ENCODE peak calls at places on chromosomes 4 and X, in five cellular contexts. S is aorta, B is osteoblast, Q is uterus, I is A549. L is an unnamed sample.
A peak's percentile ranks its signal among the peaks of the same experiment; 100 is the strongest.

GRCh38 chr4:156968479-156968984 is 3.1 kb downstream of the PDGFC start:
- DNase-seq in S (peak; percentile 75), B (peak; percentile 87), Q (peak; percentile 60), I (peak; percentile 67), L (peak; percentile 56)

GRCh38 chr4:125432078-125432477 is 117.3 kb downstream of the FAT4 start:
- DNase-seq in S (no peak), B (no peak), Q (no peak), I (peak; percentile 9), L (peak; percentile 36)

GRCh38 chrX:78125148-78125547 is 14.3 kb downstream of the TAF9B start:
- DNase-seq in S (no peak), B (peak; percentile 1), Q (no peak), I (no peak), L (no peak)

GRCh38 chr4:112563431-112564200 is 47.6 kb upstream of the NEUROG2 start:
- DNase-seq in S (no peak), B (peak; percentile 71), Q (no peak), I (no peak), L (no peak)

GRCh38 chrX:115949900-115950822 is 220.4 kb upstream of the AGTR2 start:
- DNase-seq in S (peak; percentile 71), B (no peak), Q (peak; percentile 29), I (no peak), L (no peak)

GRCh38 chrX:10142041-10142589 is 14.7 kb upstream of the CLCN4 start:
- DNase-seq in S (peak; percentile 66), B (peak; percentile 60), Q (no peak), I (no peak), L (no peak)

GRCh38 chr4:8741513-8742226 is 130.0 kb downstream of the HMX1 start:
- DNase-seq in S (peak; percentile 54), B (no peak), Q (no peak), I (no peak), L (no peak)

GRCh38 chr4:70927502-70928139 is 25.5 kb downstream of the MOB1B start:
- DNase-seq in S (no peak), B (no peak), Q (no peak), I (no peak), L (no peak)

GRCh38 chr4:54073481-54073880 is 9.1 kb upstream of the CHIC2 start:
- DNase-seq in S (no peak), B (peak; percentile 41), Q (no peak), I (no peak), L (no peak)

GRCh38 chr4:182880387-182881356 is 36.5 kb downstream of the DCTD start:
- DNase-seq in S (no peak), B (peak; percentile 93), Q (no peak), I (no peak), L (peak; percentile 74)

GRCh38 chrX:133190877-133191738 is 27.0 kb downstream of the TFDP3 start:
- DNase-seq in S (no peak), B (no peak), Q (no peak), I (no peak), L (no peak)

GRCh38 chr4:21991050-21991449 is 42.5 kb upstream of the KCNIP4 start:
- DNase-seq in S (no peak), B (no peak), Q (no peak), I (no peak), L (no peak)

GRCh38 chr4:52234539-52235174 is 183.6 kb downstream of the SPATA18 start:
- DNase-seq in S (no peak), B (no peak), Q (no peak), I (peak; percentile 28), L (no peak)

GRCh38 chrX:1727531-1728027 is 112.7 kb downstream of the ASMT start:
- DNase-seq in S (peak; percentile 41), B (no peak), Q (no peak), I (peak; percentile 87), L (no peak)

GRCh38 chrX:81957900-81958545 is 756.1 kb downstream of the SH3BGRL start:
- DNase-seq in S (no peak), B (peak; percentile 34), Q (no peak), I (peak; percentile 29), L (no peak)

GRCh38 chrX:151970661-151971060 is 3.8 kb downstream of the GABRE start:
- DNase-seq in S (peak; percentile 88), B (peak; percentile 94), Q (peak; percentile 69), I (peak; percentile 80), L (peak; percentile 56)

GRCh38 chrX:151973262-151973661 is 1.2 kb downstream of the GABRE start:
- DNase-seq in S (no peak), B (no peak), Q (no peak), I (no peak), L (no peak)

GRCh38 chrX:151973851-151974335 is 583 bp downstream of the GABRE start:
- DNase-seq in S (no peak), B (peak; percentile 76), Q (peak; percentile 25), I (no peak), L (peak; percentile 58)

GRCh38 chrX:151966236-151966635 is 8.2 kb downstream of the GABRE start:
- DNase-seq in S (no peak), B (no peak), Q (no peak), I (no peak), L (no peak)

GRCh38 chrX:151970027-151970426 is 4.4 kb downstream of the GABRE start:
- DNase-seq in S (no peak), B (no peak), Q (no peak), I (no peak), L (no peak)
- H3K27ac ChIP-seq in S (no peak overlapping the region), B (peak overlapping the region; percentile 62), Q (no peak overlapping the region), I (peak overlapping the region; percentile 96), L (peak overlapping the region; percentile 51)

GRCh38 chr4:38178666-38178995 is 218.4 kb downstream of the PTTG2 start:
- DNase-seq in S (no peak), B (no peak), Q (no peak), I (no peak), L (no peak)

GRCh38 chr4:38182334-38182998 is 222.3 kb downstream of the PTTG2 start:
- DNase-seq in S (peak; percentile 75), B (no peak), Q (no peak), I (no peak), L (no peak)

GRCh38 chr4:38177792-38178665 is 217.8 kb downstream of the PTTG2 start:
- DNase-seq in S (peak; percentile 83), B (no peak), Q (peak; percentile 72), I (no peak), L (peak; percentile 91)

GRCh38 chr4:38179690-38180299 is 219.6 kb downstream of the PTTG2 start:
- DNase-seq in S (peak; percentile 85), B (peak; percentile 92), Q (peak; percentile 66), I (peak; percentile 55), L (peak; percentile 76)

DNA sequence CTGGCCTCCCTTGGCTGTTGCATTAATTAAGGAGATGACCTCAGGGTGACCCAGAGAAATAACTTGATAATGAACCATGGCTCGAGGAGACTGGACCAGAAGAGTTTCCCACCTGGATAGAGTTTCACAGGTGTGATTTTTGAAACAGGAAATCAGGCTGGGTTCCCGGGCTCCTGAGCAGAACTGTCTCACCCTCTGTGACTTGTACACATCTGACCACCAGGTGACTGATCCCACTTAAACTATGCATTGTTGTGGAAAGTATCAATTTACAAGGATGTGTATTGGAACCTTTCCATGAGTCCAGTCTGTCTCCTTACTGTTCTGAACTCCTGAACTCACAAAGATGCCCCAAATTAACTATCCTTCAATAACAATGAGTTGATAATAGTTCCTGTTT is 220.3 kb downstream of the PTTG2 start:
- DNase-seq in S (no peak), B (no peak), Q (no peak), I (no peak), L (no peak)
- H3K27ac ChIP-seq in S (no peak overlapping the region), B (peak overlapping the region; percentile 42), Q (no peak overlapping the region), I (no peak overlapping the region), L (no peak overlapping the region)

DNA sequence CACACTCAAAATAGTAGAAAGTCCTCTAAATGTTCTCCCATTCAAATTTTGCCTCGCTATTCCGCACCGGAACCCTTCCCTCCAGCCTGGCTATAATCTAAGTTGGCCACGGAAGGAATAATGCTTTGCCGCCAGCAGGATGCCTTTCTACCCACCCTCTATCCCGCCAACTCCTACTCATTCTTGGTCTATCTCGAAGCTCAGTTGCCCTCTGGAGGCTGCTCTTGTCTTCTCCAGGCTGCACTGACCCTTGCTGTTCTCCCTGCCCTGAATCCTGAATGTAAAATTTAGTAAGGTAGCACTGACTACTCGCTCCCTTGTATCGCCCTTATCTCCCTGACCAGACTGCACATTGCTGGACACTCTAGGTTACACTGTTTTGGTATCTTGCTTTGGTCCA is 212.4 kb downstream of the MGST2 start:
- DNase-seq in S (no peak), B (no peak), Q (no peak), I (no peak), L (no peak)
- H3K27ac ChIP-seq in S (no peak overlapping the region), B (no peak overlapping the region), Q (no peak overlapping the region), I (no peak overlapping the region), L (no peak overlapping the region)

GRCh38 chrX:46792826-46793195 is 33.9 kb upstream of the SLC9A7 start:
- DNase-seq in S (no peak), B (no peak), Q (no peak), I (no peak), L (no peak)
- H3K27ac ChIP-seq in S (no peak overlapping the region), B (peak overlapping the region; percentile 82), Q (no peak overlapping the region), I (peak overlapping the region; percentile 90), L (no peak overlapping the region)

GRCh38 chrX:45761920-45762319 is 561.2 kb upstream of the DIPK2B start:
- DNase-seq in S (no peak), B (no peak), Q (no peak), I (no peak), L (no peak)
- H3K27ac ChIP-seq in S (no peak overlapping the region), B (peak overlapping the region; percentile 76), Q (no peak overlapping the region), I (no peak overlapping the region), L (no peak overlapping the region)

GRCh38 chrX:63282077-63282476 is 69.1 kb downstream of the SPIN4 start:
- DNase-seq in S (no peak), B (no peak), Q (no peak), I (no peak), L (no peak)

GRCh38 chrX:63281465-63281864 is 69.7 kb downstream of the SPIN4 start:
- DNase-seq in S (no peak), B (no peak), Q (no peak), I (no peak), L (no peak)

GRCh38 chrX:63282828-63283227 is 68.3 kb downstream of the SPIN4 start:
- DNase-seq in S (no peak), B (no peak), Q (no peak), I (no peak), L (no peak)

DNA sequence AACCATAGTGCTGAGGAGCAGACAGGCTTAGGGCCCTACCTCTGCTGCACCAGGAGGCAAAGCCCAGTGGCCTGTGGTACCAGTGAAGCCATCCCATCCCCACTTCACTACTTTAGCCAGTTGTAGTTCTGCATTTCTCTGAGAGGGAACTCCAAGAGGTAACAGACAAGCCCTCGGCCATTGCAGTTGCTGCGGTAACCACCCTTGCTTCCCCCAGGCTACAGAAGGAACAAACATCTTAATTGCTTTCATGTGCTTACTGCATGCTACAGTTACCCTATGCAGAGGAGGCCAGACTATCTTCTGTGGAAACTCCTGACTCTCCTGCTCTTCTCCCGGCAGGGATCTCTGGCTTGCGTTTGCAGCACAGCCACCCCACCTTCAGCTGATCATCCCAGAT is 67.8 kb downstream of the SPIN4 start:
- DNase-seq in S (no peak), B (no peak), Q (no peak), I (no peak), L (no peak)
- H3K27ac ChIP-seq in S (no peak overlapping the region), B (no peak overlapping the region), Q (no peak overlapping the region), I (no peak overlapping the region), L (no peak overlapping the region)

GRCh38 chr4:150722908-150723362 is 141.0 kb downstream of the MAB21L2 start:
- DNase-seq in S (peak; percentile 86), B (peak; percentile 8), Q (peak; percentile 23), I (peak; percentile 40), L (peak; percentile 80)
- H3K27ac ChIP-seq in S (no peak overlapping the region), B (no peak overlapping the region), Q (no peak overlapping the region), I (peak overlapping the region; percentile 62), L (peak overlapping the region; percentile 47)

L was measured in heart left ventricle.